ENCODE peak calls at places on chromosome 2, in nine cellular contexts. One of them, this sample, is unnamed.

GRCh38 chr2:232137346-232137745 is 175.8 kb downstream of the DIS3L2 start:
- DNase-seq in SK-N-MC: no peak
- DNase-seq in SK-N-SH: no peak
- DNase-seq in suprapubic skin: no peak
- DNase-seq in prostate gland: no peak
- DNase-seq in HCT116: no peak
- DNase-seq in H1: no peak
- DNase-seq in K562: no peak
- DNase-seq in stomach: no peak
- DNase-seq in this sample: no peak

GRCh38 chr2:235508371-235509160 is 14.7 kb downstream of the AGAP1 start:
- DNase-seq in SK-N-MC: no peak
- DNase-seq in SK-N-SH: no peak
- DNase-seq in suprapubic skin: no peak
- DNase-seq in prostate gland: no peak
- DNase-seq in HCT116: no peak
- DNase-seq in H1: no peak
- DNase-seq in K562: no peak
- DNase-seq in stomach: no peak
- DNase-seq in this sample: no peak

GRCh38 chr2:72863046-72863445 is 24.2 kb upstream of the SPR start:
- DNase-seq in SK-N-MC: no peak
- DNase-seq in SK-N-SH: no peak
- DNase-seq in suprapubic skin: no peak
- DNase-seq in prostate gland: no peak
- DNase-seq in HCT116: no peak
- DNase-seq in H1: no peak
- DNase-seq in K562: no peak
- DNase-seq in stomach: no peak
- DNase-seq in this sample: no peak

GRCh38 chr2:20673686-20674308 is 6.9 kb downstream of the GDF7 start:
- DNase-seq in SK-N-MC: no peak
- DNase-seq in SK-N-SH: no peak
- DNase-seq in suprapubic skin: no peak
- DNase-seq in prostate gland: no peak
- DNase-seq in HCT116: no peak
- DNase-seq in H1: no peak
- DNase-seq in K562: no peak
- DNase-seq in stomach: no peak
- DNase-seq in this sample: no peak

GRCh38 chr2:12304494-12305228 is 412.1 kb upstream of the TRIB2 start:
- DNase-seq in SK-N-MC: no peak
- DNase-seq in SK-N-SH: peak; percentile 14
- DNase-seq in suprapubic skin: no peak
- DNase-seq in prostate gland: no peak
- DNase-seq in HCT116: no peak
- DNase-seq in H1: no peak
- DNase-seq in K562: no peak
- DNase-seq in stomach: no peak
- DNase-seq in this sample: no peak

GRCh38 chr2:25548587-25548986 is 124.8 kb downstream of the DTNB start:
- DNase-seq in SK-N-MC: no peak
- DNase-seq in SK-N-SH: peak; percentile 86
- DNase-seq in suprapubic skin: no peak
- DNase-seq in prostate gland: no peak
- DNase-seq in HCT116: no peak
- DNase-seq in H1: no peak
- DNase-seq in K562: no peak
- DNase-seq in stomach: no peak
- DNase-seq in this sample: no peak

GRCh38 chr2:40957508-40957907 is 505.6 kb upstream of the SLC8A1 start:
- DNase-seq in SK-N-MC: no peak
- DNase-seq in SK-N-SH: no peak
- DNase-seq in suprapubic skin: no peak
- DNase-seq in prostate gland: no peak
- DNase-seq in HCT116: no peak
- DNase-seq in H1: no peak
- DNase-seq in K562: no peak
- DNase-seq in stomach: no peak
- DNase-seq in this sample: peak; percentile 90

GRCh38 chr2:29293830-29294438 is 178.7 kb downstream of the CLIP4 start:
- DNase-seq in SK-N-MC: no peak
- DNase-seq in SK-N-SH: no peak
- DNase-seq in suprapubic skin: no peak
- DNase-seq in prostate gland: peak; percentile 6
- DNase-seq in HCT116: peak; percentile 16
- DNase-seq in H1: no peak
- DNase-seq in K562: peak; percentile 41
- DNase-seq in stomach: no peak
- DNase-seq in this sample: peak; percentile 6

GRCh38 chr2:215161301-215161829 is 22.9 kb upstream of the ABCA12 start:
- DNase-seq in SK-N-MC: no peak
- DNase-seq in SK-N-SH: no peak
- DNase-seq in suprapubic skin: no peak
- DNase-seq in prostate gland: no peak
- DNase-seq in HCT116: no peak
- DNase-seq in H1: no peak
- DNase-seq in K562: no peak
- DNase-seq in stomach: no peak
- DNase-seq in this sample: no peak

GRCh38 chr2:234290671-234291070 is 206.2 kb downstream of the ARL4C start:
- DNase-seq in SK-N-MC: no peak
- DNase-seq in SK-N-SH: no peak
- DNase-seq in suprapubic skin: no peak
- DNase-seq in prostate gland: no peak
- DNase-seq in HCT116: no peak
- DNase-seq in H1: no peak
- DNase-seq in K562: no peak
- DNase-seq in stomach: peak; percentile 41
- DNase-seq in this sample: peak; percentile 71

GRCh38 chr2:230582851-230583283 is 129.8 kb upstream of the CAB39 start:
- DNase-seq in SK-N-MC: no peak
- DNase-seq in SK-N-SH: no peak
- DNase-seq in suprapubic skin: no peak
- DNase-seq in prostate gland: no peak
- DNase-seq in HCT116: no peak
- DNase-seq in H1: no peak
- DNase-seq in K562: no peak
- DNase-seq in stomach: no peak
- DNase-seq in this sample: no peak

GRCh38 chr2:157185828-157186227 is 71.7 kb upstream of the GALNT5 start:
- DNase-seq in SK-N-MC: no peak
- DNase-seq in SK-N-SH: no peak
- DNase-seq in suprapubic skin: no peak
- DNase-seq in prostate gland: no peak
- DNase-seq in HCT116: no peak
- DNase-seq in H1: no peak
- DNase-seq in K562: no peak
- DNase-seq in stomach: no peak
- DNase-seq in this sample: no peak

GRCh38 chr2:161033059-161033660 is 127.1 kb upstream of the TANK start:
- DNase-seq in SK-N-MC: no peak
- DNase-seq in SK-N-SH: no peak
- DNase-seq in suprapubic skin: no peak
- DNase-seq in prostate gland: no peak
- DNase-seq in HCT116: no peak
- DNase-seq in H1: no peak
- DNase-seq in K562: no peak
- DNase-seq in stomach: no peak
- DNase-seq in this sample: no peak

GRCh38 chr2:15800489-15801329 is 139.6 kb upstream of the MYCN start:
- DNase-seq in SK-N-MC: no peak
- DNase-seq in SK-N-SH: no peak
- DNase-seq in suprapubic skin: no peak
- DNase-seq in prostate gland: no peak
- DNase-seq in HCT116: no peak
- DNase-seq in H1: no peak
- DNase-seq in K562: no peak
- DNase-seq in stomach: no peak
- DNase-seq in this sample: no peak

GRCh38 chr2:219698684-219699439 is 71.4 kb downstream of the SLC4A3 start:
- DNase-seq in SK-N-MC: peak; percentile 16
- DNase-seq in SK-N-SH: no peak
- DNase-seq in suprapubic skin: no peak
- DNase-seq in prostate gland: no peak
- DNase-seq in HCT116: peak; percentile 99
- DNase-seq in H1: no peak
- DNase-seq in K562: no peak
- DNase-seq in stomach: no peak
- DNase-seq in this sample: no peak

GRCh38 chr2:241546771-241547498 is 11.6 kb upstream of the BOK start:
- DNase-seq in SK-N-MC: no peak
- DNase-seq in SK-N-SH: peak; percentile 52
- DNase-seq in suprapubic skin: no peak
- DNase-seq in prostate gland: no peak
- DNase-seq in HCT116: no peak
- DNase-seq in H1: no peak
- DNase-seq in K562: no peak
- DNase-seq in stomach: no peak
- DNase-seq in this sample: no peak

GRCh38 chr2:161165266-161165665 is 5.0 kb downstream of the TANK start:
- DNase-seq in SK-N-MC: peak; percentile 83
- DNase-seq in SK-N-SH: no peak
- DNase-seq in suprapubic skin: no peak
- DNase-seq in prostate gland: no peak
- DNase-seq in HCT116: no peak
- DNase-seq in H1: no peak
- DNase-seq in K562: no peak
- DNase-seq in stomach: no peak
- DNase-seq in this sample: no peak

GRCh38 chr2:37870829-37871228 is 54.3 kb upstream of the RMDN2 start:
- DNase-seq in SK-N-MC: no peak
- DNase-seq in SK-N-SH: peak; percentile 66
- DNase-seq in suprapubic skin: no peak
- DNase-seq in prostate gland: no peak
- DNase-seq in HCT116: no peak
- DNase-seq in H1: no peak
- DNase-seq in K562: no peak
- DNase-seq in stomach: no peak
- DNase-seq in this sample: no peak

GRCh38 chr2:197159681-197160211 is 150.8 kb downstream of the ANKRD44 start:
- DNase-seq in SK-N-MC: no peak
- DNase-seq in SK-N-SH: no peak
- DNase-seq in suprapubic skin: no peak
- DNase-seq in prostate gland: no peak
- DNase-seq in HCT116: peak; percentile 50
- DNase-seq in H1: no peak
- DNase-seq in K562: no peak
- DNase-seq in stomach: no peak
- DNase-seq in this sample: no peak

GRCh38 chr2:27281855-27282559 is at the start of gene TRIM54:
- DNase-seq in SK-N-MC: no peak
- DNase-seq in SK-N-SH: no peak
- DNase-seq in suprapubic skin: no peak
- DNase-seq in prostate gland: no peak
- DNase-seq in HCT116: no peak
- DNase-seq in H1: no peak
- DNase-seq in K562: no peak
- DNase-seq in stomach: no peak
- DNase-seq in this sample: no peak

GRCh38 chr2:234678721-234679120 is 181.8 kb upstream of the ARL4C start:
- DNase-seq in SK-N-MC: no peak
- DNase-seq in SK-N-SH: no peak
- DNase-seq in suprapubic skin: peak; percentile 18
- DNase-seq in prostate gland: no peak
- DNase-seq in HCT116: no peak
- DNase-seq in H1: no peak
- DNase-seq in K562: no peak
- DNase-seq in stomach: no peak
- DNase-seq in this sample: no peak

GRCh38 chr2:120262761-120263428 is 10.2 kb downstream of the RALB start:
- DNase-seq in SK-N-MC: no peak
- DNase-seq in SK-N-SH: no peak
- DNase-seq in suprapubic skin: no peak
- DNase-seq in prostate gland: no peak
- DNase-seq in HCT116: no peak
- DNase-seq in H1: no peak
- DNase-seq in K562: peak; percentile 38
- DNase-seq in stomach: no peak
- DNase-seq in this sample: no peak

GRCh38 chr2:101823347-101823791 is 125.9 kb downstream of the MAP4K4 start:
- DNase-seq in SK-N-MC: no peak
- DNase-seq in SK-N-SH: no peak
- DNase-seq in suprapubic skin: no peak
- DNase-seq in prostate gland: peak; percentile 50
- DNase-seq in HCT116: peak; percentile 16
- DNase-seq in H1: no peak
- DNase-seq in K562: peak; percentile 47
- DNase-seq in stomach: peak; percentile 68
- DNase-seq in this sample: no peak

GRCh38 chr2:9297156-9297555 is 90.5 kb downstream of the ASAP2 start:
- DNase-seq in SK-N-MC: no peak
- DNase-seq in SK-N-SH: no peak
- DNase-seq in suprapubic skin: no peak
- DNase-seq in prostate gland: no peak
- DNase-seq in HCT116: no peak
- DNase-seq in H1: no peak
- DNase-seq in K562: no peak
- DNase-seq in stomach: no peak
- DNase-seq in this sample: no peak
- TF ChIP-seq POLR2AphosphoS5 in SK-N-MC: no peak
- TF ChIP-seq POLR2AphosphoS5 in SK-N-SH: no peak
- TF ChIP-seq POLR2AphosphoS5 in suprapubic skin: no peak
- TF ChIP-seq POLR2AphosphoS5 in prostate gland: no peak
- TF ChIP-seq POLR2AphosphoS5 in HCT116: no peak
- TF ChIP-seq POLR2AphosphoS5 in H1: no peak
- TF ChIP-seq POLR2AphosphoS5 in K562: no peak
- TF ChIP-seq POLR2AphosphoS5 in stomach: peak; percentile 61
- TF ChIP-seq POLR2AphosphoS5 in this sample: no peak

GRCh38 chr2:47497843-47498460 is 95.0 kb downstream of the MSH2 start:
- DNase-seq in SK-N-MC: no peak
- DNase-seq in SK-N-SH: no peak
- DNase-seq in suprapubic skin: no peak
- DNase-seq in prostate gland: no peak
- DNase-seq in HCT116: no peak
- DNase-seq in H1: no peak
- DNase-seq in K562: no peak
- DNase-seq in stomach: no peak
- DNase-seq in this sample: no peak
- H3K27ac ChIP-seq in SK-N-MC: no peak overlapping the region
- H3K27ac ChIP-seq in SK-N-SH: no peak overlapping the region
- H3K27ac ChIP-seq in suprapubic skin: no peak overlapping the region
- H3K27ac ChIP-seq in prostate gland: no peak overlapping the region
- H3K27ac ChIP-seq in HCT116: no peak overlapping the region
- H3K27ac ChIP-seq in H1: no peak overlapping the region
- H3K27ac ChIP-seq in K562: no peak overlapping the region
- H3K27ac ChIP-seq in stomach: no peak overlapping the region
- H3K27ac ChIP-seq in this sample: no peak overlapping the region

GRCh38 chr2:188787661-188788044 is 186.5 kb upstream of the COL3A1 start:
- DNase-seq in SK-N-MC: no peak
- DNase-seq in SK-N-SH: no peak
- DNase-seq in suprapubic skin: no peak
- DNase-seq in prostate gland: no peak
- DNase-seq in HCT116: peak; percentile 6
- DNase-seq in H1: no peak
- DNase-seq in K562: no peak
- DNase-seq in stomach: no peak
- DNase-seq in this sample: no peak
- TF ChIP-seq POLR2AphosphoS5 in SK-N-MC: no peak
- TF ChIP-seq POLR2AphosphoS5 in SK-N-SH: no peak
- TF ChIP-seq POLR2AphosphoS5 in suprapubic skin: no peak
- TF ChIP-seq POLR2AphosphoS5 in prostate gland: no peak
- TF ChIP-seq POLR2AphosphoS5 in HCT116: no peak
- TF ChIP-seq POLR2AphosphoS5 in H1: no peak
- TF ChIP-seq POLR2AphosphoS5 in K562: no peak
- TF ChIP-seq POLR2AphosphoS5 in stomach: no peak
- TF ChIP-seq POLR2AphosphoS5 in this sample: no peak

GRCh38 chr2:191384829-191385228 is 139.6 kb downstream of the MYO1B start:
- DNase-seq in SK-N-MC: no peak
- DNase-seq in SK-N-SH: no peak
- DNase-seq in suprapubic skin: no peak
- DNase-seq in prostate gland: no peak
- DNase-seq in HCT116: no peak
- DNase-seq in H1: no peak
- DNase-seq in K562: no peak
- DNase-seq in stomach: no peak
- DNase-seq in this sample: no peak
- H3K27ac ChIP-seq in SK-N-MC: no peak overlapping the region
- H3K27ac ChIP-seq in SK-N-SH: peak overlapping the region; percentile 57
- H3K27ac ChIP-seq in suprapubic skin: no peak overlapping the region
- H3K27ac ChIP-seq in prostate gland: no peak overlapping the region
- H3K27ac ChIP-seq in HCT116: no peak overlapping the region
- H3K27ac ChIP-seq in H1: no peak overlapping the region
- H3K27ac ChIP-seq in K562: no peak overlapping the region
- H3K27ac ChIP-seq in stomach: no peak overlapping the region
- H3K27ac ChIP-seq in this sample: no peak overlapping the region

This sample was measured in HL-60.